ENCODE peak calls at places on chromosome 6, in seven cellular contexts. One of them, this sample, is unnamed.

GRCh38 chr6:102749210-102749971 is 1355.9 kb downstream of the GRIK2 start:
- DNase-seq in ovary: no peak
- DNase-seq in fibroblast of the aortic adventitia: no peak
- DNase-seq in cardiac fibroblast: no peak
- DNase-seq in B cell: no peak
- DNase-seq in retinal pigment epithelial cell: no peak
- DNase-seq in GM23338: no peak
- DNase-seq in this sample: no peak

GRCh38 chr6:137811121-137811911 is 55.7 kb upstream of the TNFAIP3 start:
- DNase-seq in ovary: no peak
- DNase-seq in fibroblast of the aortic adventitia: peak; percentile 64
- DNase-seq in cardiac fibroblast: peak; percentile 98
- DNase-seq in B cell: peak; percentile 70
- DNase-seq in retinal pigment epithelial cell: peak; percentile 90
- DNase-seq in GM23338: peak; percentile 4
- DNase-seq in this sample: peak; percentile 92

GRCh38 chr6:75855047-75855446 is 106.0 kb downstream of the MYO6 start:
- DNase-seq in ovary: no peak
- DNase-seq in fibroblast of the aortic adventitia: peak; percentile 71
- DNase-seq in cardiac fibroblast: peak; percentile 85
- DNase-seq in B cell: no peak
- DNase-seq in retinal pigment epithelial cell: peak; percentile 7
- DNase-seq in GM23338: peak; percentile 87
- DNase-seq in this sample: peak; percentile 72

GRCh38 chr6:84033523-84034451 is at the start of gene MRAP2:
- DNase-seq in ovary: peak; percentile 55
- DNase-seq in fibroblast of the aortic adventitia: no peak
- DNase-seq in cardiac fibroblast: peak; percentile 23
- DNase-seq in B cell: peak; percentile 24
- DNase-seq in retinal pigment epithelial cell: no peak
- DNase-seq in GM23338: peak; percentile 76
- DNase-seq in this sample: peak; percentile 30

GRCh38 chr6:16278048-16278724 is 39.8 kb downstream of the GMPR start:
- DNase-seq in ovary: no peak
- DNase-seq in fibroblast of the aortic adventitia: no peak
- DNase-seq in cardiac fibroblast: no peak
- DNase-seq in B cell: no peak
- DNase-seq in retinal pigment epithelial cell: no peak
- DNase-seq in GM23338: no peak
- DNase-seq in this sample: peak; percentile 39

GRCh38 chr6:156336096-156336495 is 441.1 kb upstream of the ARID1B start:
- DNase-seq in ovary: no peak
- DNase-seq in fibroblast of the aortic adventitia: no peak
- DNase-seq in cardiac fibroblast: no peak
- DNase-seq in B cell: no peak
- DNase-seq in retinal pigment epithelial cell: no peak
- DNase-seq in GM23338: no peak
- DNase-seq in this sample: no peak

GRCh38 chr6:435442-436307 is 44.1 kb downstream of the IRF4 start:
- DNase-seq in ovary: no peak
- DNase-seq in fibroblast of the aortic adventitia: no peak
- DNase-seq in cardiac fibroblast: no peak
- DNase-seq in B cell: no peak
- DNase-seq in retinal pigment epithelial cell: no peak
- DNase-seq in GM23338: no peak
- DNase-seq in this sample: no peak

GRCh38 chr6:14804444-14805210 is 441.2 kb upstream of the JARID2 start:
- DNase-seq in ovary: peak; percentile 88
- DNase-seq in fibroblast of the aortic adventitia: peak; percentile 94
- DNase-seq in cardiac fibroblast: peak; percentile 84
- DNase-seq in B cell: no peak
- DNase-seq in retinal pigment epithelial cell: peak; percentile 68
- DNase-seq in GM23338: no peak
- DNase-seq in this sample: peak; percentile 68

GRCh38 chr6:138979813-138980668 is 8.0 kb downstream of the REPS1 start:
- DNase-seq in ovary: no peak
- DNase-seq in fibroblast of the aortic adventitia: no peak
- DNase-seq in cardiac fibroblast: no peak
- DNase-seq in B cell: peak; percentile 41
- DNase-seq in retinal pigment epithelial cell: no peak
- DNase-seq in GM23338: no peak
- DNase-seq in this sample: no peak

GRCh38 chr6:15023448-15023847 is 222.4 kb upstream of the JARID2 start:
- DNase-seq in ovary: no peak
- DNase-seq in fibroblast of the aortic adventitia: no peak
- DNase-seq in cardiac fibroblast: no peak
- DNase-seq in B cell: no peak
- DNase-seq in retinal pigment epithelial cell: no peak
- DNase-seq in GM23338: no peak
- DNase-seq in this sample: no peak

GRCh38 chr6:167079853-167080297 is 43.0 kb upstream of the CCR6 start:
- DNase-seq in ovary: no peak
- DNase-seq in fibroblast of the aortic adventitia: no peak
- DNase-seq in cardiac fibroblast: no peak
- DNase-seq in B cell: peak; percentile 69
- DNase-seq in retinal pigment epithelial cell: no peak
- DNase-seq in GM23338: no peak
- DNase-seq in this sample: no peak

GRCh38 chr6:124400600-124400999 is 561.6 kb upstream of the RNF217 start:
- DNase-seq in ovary: no peak
- DNase-seq in fibroblast of the aortic adventitia: no peak
- DNase-seq in cardiac fibroblast: no peak
- DNase-seq in B cell: no peak
- DNase-seq in retinal pigment epithelial cell: peak; percentile 6
- DNase-seq in GM23338: no peak
- DNase-seq in this sample: peak; percentile 25

GRCh38 chr6:5989141-5989723 is 17.5 kb downstream of the NRN1 start:
- DNase-seq in ovary: no peak
- DNase-seq in fibroblast of the aortic adventitia: no peak
- DNase-seq in cardiac fibroblast: no peak
- DNase-seq in B cell: no peak
- DNase-seq in retinal pigment epithelial cell: no peak
- DNase-seq in GM23338: no peak
- DNase-seq in this sample: no peak

GRCh38 chr6:3603443-3604130 is 146.7 kb upstream of the SLC22A23 start:
- DNase-seq in ovary: no peak
- DNase-seq in fibroblast of the aortic adventitia: no peak
- DNase-seq in cardiac fibroblast: peak; percentile 15
- DNase-seq in B cell: no peak
- DNase-seq in retinal pigment epithelial cell: no peak
- DNase-seq in GM23338: no peak
- DNase-seq in this sample: peak; percentile 63

GRCh38 chr6:26403888-26404287 is 1.8 kb downstream of the BTN3A1 start:
- DNase-seq in ovary: no peak
- DNase-seq in fibroblast of the aortic adventitia: no peak
- DNase-seq in cardiac fibroblast: no peak
- DNase-seq in B cell: no peak
- DNase-seq in retinal pigment epithelial cell: no peak
- DNase-seq in GM23338: peak; percentile 41
- DNase-seq in this sample: no peak

GRCh38 chr6:56628105-56628504 is 14.6 kb downstream of the DST start:
- DNase-seq in ovary: no peak
- DNase-seq in fibroblast of the aortic adventitia: no peak
- DNase-seq in cardiac fibroblast: no peak
- DNase-seq in B cell: no peak
- DNase-seq in retinal pigment epithelial cell: no peak
- DNase-seq in GM23338: no peak
- DNase-seq in this sample: no peak

GRCh38 chr6:37660317-37660716 is 37.4 kb downstream of the MDGA1 start:
- DNase-seq in ovary: no peak
- DNase-seq in fibroblast of the aortic adventitia: no peak
- DNase-seq in cardiac fibroblast: no peak
- DNase-seq in B cell: no peak
- DNase-seq in retinal pigment epithelial cell: no peak
- DNase-seq in GM23338: no peak
- DNase-seq in this sample: no peak

GRCh38 chr6:8113260-8113659 is 10.9 kb upstream of the EEF1E1 start:
- DNase-seq in ovary: no peak
- DNase-seq in fibroblast of the aortic adventitia: peak; percentile 49
- DNase-seq in cardiac fibroblast: peak; percentile 37
- DNase-seq in B cell: no peak
- DNase-seq in retinal pigment epithelial cell: no peak
- DNase-seq in GM23338: no peak
- DNase-seq in this sample: no peak

GRCh38 chr6:3480009-3480408 is 23.2 kb upstream of the SLC22A23 start:
- DNase-seq in ovary: no peak
- DNase-seq in fibroblast of the aortic adventitia: no peak
- DNase-seq in cardiac fibroblast: no peak
- DNase-seq in B cell: no peak
- DNase-seq in retinal pigment epithelial cell: no peak
- DNase-seq in GM23338: no peak
- DNase-seq in this sample: no peak

GRCh38 chr6:18533793-18534192 is 146.6 kb downstream of the RNF144B start:
- DNase-seq in ovary: no peak
- DNase-seq in fibroblast of the aortic adventitia: no peak
- DNase-seq in cardiac fibroblast: no peak
- DNase-seq in B cell: no peak
- DNase-seq in retinal pigment epithelial cell: no peak
- DNase-seq in GM23338: peak; percentile 37
- DNase-seq in this sample: no peak

GRCh38 chr6:131250121-131250520 is 114.9 kb downstream of the AKAP7 start:
- DNase-seq in ovary: peak; percentile 44
- DNase-seq in fibroblast of the aortic adventitia: peak; percentile 53
- DNase-seq in cardiac fibroblast: peak; percentile 50
- DNase-seq in B cell: peak; percentile 10
- DNase-seq in retinal pigment epithelial cell: peak; percentile 18
- DNase-seq in GM23338: peak; percentile 77
- DNase-seq in this sample: no peak

GRCh38 chr6:136549359-136550044 is 720 bp downstream of the MAP7 start:
- DNase-seq in ovary: peak; percentile 41
- DNase-seq in fibroblast of the aortic adventitia: no peak
- DNase-seq in cardiac fibroblast: no peak
- DNase-seq in B cell: peak; percentile 56
- DNase-seq in retinal pigment epithelial cell: no peak
- DNase-seq in GM23338: peak; percentile 64
- DNase-seq in this sample: peak; percentile 43

GRCh38 chr6:107077710-107078109 is 37.6 kb downstream of the BEND3 start:
- DNase-seq in ovary: no peak
- DNase-seq in fibroblast of the aortic adventitia: no peak
- DNase-seq in cardiac fibroblast: no peak
- DNase-seq in B cell: no peak
- DNase-seq in retinal pigment epithelial cell: no peak
- DNase-seq in GM23338: no peak
- DNase-seq in this sample: no peak

GRCh38 chr6:34658605-34659218 is 37.9 kb downstream of the ILRUN start:
- DNase-seq in ovary: no peak
- DNase-seq in fibroblast of the aortic adventitia: no peak
- DNase-seq in cardiac fibroblast: no peak
- DNase-seq in B cell: no peak
- DNase-seq in retinal pigment epithelial cell: no peak
- DNase-seq in GM23338: no peak
- DNase-seq in this sample: no peak

GRCh38 chr6:80094017-80094416 is 12.5 kb upstream of the BCKDHB start:
- DNase-seq in ovary: no peak
- DNase-seq in fibroblast of the aortic adventitia: peak; percentile 49
- DNase-seq in cardiac fibroblast: peak; percentile 39
- DNase-seq in B cell: no peak
- DNase-seq in retinal pigment epithelial cell: no peak
- DNase-seq in GM23338: peak; percentile 41
- DNase-seq in this sample: peak; percentile 36

GRCh38 chr6:14282854-14283505 is 165.4 kb downstream of the CD83 start:
- DNase-seq in ovary: no peak
- DNase-seq in fibroblast of the aortic adventitia: no peak
- DNase-seq in cardiac fibroblast: no peak
- DNase-seq in B cell: no peak
- DNase-seq in retinal pigment epithelial cell: no peak
- DNase-seq in GM23338: no peak
- DNase-seq in this sample: no peak

GRCh38 chr6:1792989-1793388 is 183.3 kb downstream of the FOXC1 start:
- DNase-seq in ovary: no peak
- DNase-seq in fibroblast of the aortic adventitia: peak; percentile 28
- DNase-seq in cardiac fibroblast: peak; percentile 39
- DNase-seq in B cell: no peak
- DNase-seq in retinal pigment epithelial cell: no peak
- DNase-seq in GM23338: peak; percentile 73
- DNase-seq in this sample: peak; percentile 62

GRCh38 chr6:100504786-100505737 is 40.3 kb upstream of the SIM1 start:
- DNase-seq in ovary: no peak
- DNase-seq in fibroblast of the aortic adventitia: peak; percentile 84
- DNase-seq in cardiac fibroblast: peak; percentile 92
- DNase-seq in B cell: no peak
- DNase-seq in retinal pigment epithelial cell: peak; percentile 76
- DNase-seq in GM23338: peak; percentile 15
- DNase-seq in this sample: peak; percentile 71

GRCh38 chr6:52377538-52378221 is 15.7 kb downstream of the PAQR8 start:
- DNase-seq in ovary: no peak
- DNase-seq in fibroblast of the aortic adventitia: no peak
- DNase-seq in cardiac fibroblast: no peak
- DNase-seq in B cell: no peak
- DNase-seq in retinal pigment epithelial cell: no peak
- DNase-seq in GM23338: no peak
- DNase-seq in this sample: no peak

GRCh38 chr6:112372213-112372806 is 25.2 kb downstream of the RFPL4B start:
- DNase-seq in ovary: no peak
- DNase-seq in fibroblast of the aortic adventitia: peak; percentile 62
- DNase-seq in cardiac fibroblast: peak; percentile 53
- DNase-seq in B cell: no peak
- DNase-seq in retinal pigment epithelial cell: no peak
- DNase-seq in GM23338: peak; percentile 20
- DNase-seq in this sample: peak; percentile 47
- TF ChIP-seq CTCF in ovary: no peak
- TF ChIP-seq CTCF in fibroblast of the aortic adventitia: peak; percentile 61
- TF ChIP-seq CTCF in cardiac fibroblast: peak; percentile 48
- TF ChIP-seq CTCF in B cell: no peak
- TF ChIP-seq CTCF in retinal pigment epithelial cell: peak; percentile 59
- TF ChIP-seq CTCF in GM23338: peak; percentile 57
- TF ChIP-seq CTCF in this sample: peak; percentile 36

GRCh38 chr6:72140795-72141194 is 254.4 kb downstream of the RIMS1 start:
- DNase-seq in ovary: no peak
- DNase-seq in fibroblast of the aortic adventitia: peak; percentile 3
- DNase-seq in cardiac fibroblast: peak; percentile 33
- DNase-seq in B cell: no peak
- DNase-seq in retinal pigment epithelial cell: no peak
- DNase-seq in GM23338: peak; percentile 33
- DNase-seq in this sample: no peak
- TF ChIP-seq CTCF in ovary: no peak
- TF ChIP-seq CTCF in fibroblast of the aortic adventitia: no peak
- TF ChIP-seq CTCF in cardiac fibroblast: no peak
- TF ChIP-seq CTCF in B cell: no peak
- TF ChIP-seq CTCF in retinal pigment epithelial cell: peak; percentile 9
- TF ChIP-seq CTCF in GM23338: peak; percentile 51
- TF ChIP-seq CTCF in this sample: no peak

GRCh38 chr6:30942338-30943060 is 1.7 kb downstream of the MUCL3 start:
- DNase-seq in ovary: peak; percentile 64
- DNase-seq in fibroblast of the aortic adventitia: peak; percentile 81
- DNase-seq in cardiac fibroblast: peak; percentile 90
- DNase-seq in B cell: no peak
- DNase-seq in retinal pigment epithelial cell: peak; percentile 64
- DNase-seq in GM23338: peak; percentile 99
- DNase-seq in this sample: peak; percentile 88
- TF ChIP-seq CTCF in ovary: no peak
- TF ChIP-seq CTCF in fibroblast of the aortic adventitia: peak; percentile 72
- TF ChIP-seq CTCF in cardiac fibroblast: peak; percentile 72
- TF ChIP-seq CTCF in B cell: no peak
- TF ChIP-seq CTCF in retinal pigment epithelial cell: peak; percentile 84
- TF ChIP-seq CTCF in GM23338: peak; percentile 52
- TF ChIP-seq CTCF in this sample: peak; percentile 50

DNA sequence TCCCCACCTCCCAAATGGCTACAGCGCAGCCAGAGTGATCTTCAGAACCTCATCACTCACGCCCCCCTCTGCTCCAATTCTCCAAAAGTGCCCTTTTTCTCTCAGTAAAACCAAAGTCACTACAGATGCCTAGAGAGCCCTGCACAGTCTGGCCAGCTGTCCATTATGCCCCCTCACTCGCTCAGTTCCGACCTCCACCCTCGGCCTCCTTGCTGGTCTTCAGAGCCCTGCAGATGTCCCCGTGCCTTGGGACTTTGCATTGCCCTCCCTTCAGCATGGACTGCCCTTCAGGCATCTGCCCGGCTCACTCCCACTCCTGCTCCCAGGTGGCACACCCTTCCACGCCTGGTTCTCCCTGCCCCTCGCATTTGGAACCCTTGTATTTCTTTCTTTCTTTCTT is 1.1 kb upstream of the RAET1E start:
- DNase-seq in ovary: no peak
- DNase-seq in fibroblast of the aortic adventitia: no peak
- DNase-seq in cardiac fibroblast: no peak
- DNase-seq in B cell: peak; percentile 11
- DNase-seq in retinal pigment epithelial cell: no peak
- DNase-seq in GM23338: no peak
- DNase-seq in this sample: no peak
- TF ChIP-seq CTCF in ovary: no peak
- TF ChIP-seq CTCF in fibroblast of the aortic adventitia: no peak
- TF ChIP-seq CTCF in cardiac fibroblast: no peak
- TF ChIP-seq CTCF in B cell: no peak
- TF ChIP-seq CTCF in retinal pigment epithelial cell: no peak
- TF ChIP-seq CTCF in GM23338: no peak
- TF ChIP-seq CTCF in this sample: no peak